ENCODE peak calls at places on chromosome 3, in ten cellular contexts. S is stomach, E is transverse colon, G is breast epithelium, I is K562, J is endothelial cell of umbilical vein, C is esophagus muscularis mucosa, Z is SK-N-SH, W is upper lobe of left lung, X is sigmoid colon. V is an unnamed sample. For H3K9me3, the result is how much of the 10 kb centered on the place peaks cover.

GRCh38 chr3:39096775-39097174 is 10.7 kb downstream of the GORASP1 start:
- DNase-seq in I (no peak), S (no peak), C (peak), W (no peak), Z (no peak), J (no peak), E (no peak), G (no peak), X (no peak), V (no peak)

GRCh38 chr3:110198717-110199587 is 861.6 kb upstream of the DPPA4 start:
- DNase-seq in I (no peak), X (no peak), J (no peak), Z (no peak), W (no peak), E (no peak), G (no peak), C (no peak), S (no peak), V (no peak)

GRCh38 chr3:52006017-52006819 is 10.5 kb upstream of the RPL29 start:
- DNase-seq in G (no peak), C (no peak), I (peak), E (no peak), W (no peak), S (no peak), X (no peak), J (no peak), Z (peak), V (no peak)

GRCh38 chr3:49790626-49791411 is 4.5 kb upstream of the IP6K1 start:
- DNase-seq in S (no peak), Z (peak), I (peak), G (no peak), C (no peak), W (no peak), E (no peak), X (peak), J (no peak), V (no peak)

GRCh38 chr3:18295171-18295920 is 129.8 kb downstream of the SATB1 start:
- DNase-seq in G (no peak), I (peak), E (peak), W (no peak), S (peak), J (no peak), X (no peak), C (no peak), Z (peak), V (no peak)

GRCh38 chr3:13500133-13500885 is 20.2 kb downstream of the HDAC11 start:
- DNase-seq in I (peak), J (no peak), Z (peak), E (no peak), W (no peak), X (no peak), G (no peak), S (no peak), C (no peak), V (no peak)

GRCh38 chr3:107367353-107367752 is 9.9 kb upstream of the CCDC54 start:
- DNase-seq in C (no peak), S (no peak), J (no peak), E (no peak), W (no peak), G (no peak), X (no peak), I (peak), Z (no peak), V (no peak)

GRCh38 chr3:99720985-99721632 is 82.7 kb downstream of the COL8A1 start:
- DNase-seq in E (peak), C (no peak), Z (no peak), S (no peak), X (no peak), I (no peak), G (no peak), W (no peak), J (peak), V (no peak)

GRCh38 chr3:45199837-45200648 is 26.0 kb downstream of the TMEM158 start:
- DNase-seq in G (no peak), E (peak), S (no peak), X (no peak), W (no peak), C (no peak), J (peak), Z (no peak), I (no peak), V (no peak)

GRCh38 chr3:141476033-141476432 is 10.8 kb upstream of the RASA2 start:
- DNase-seq in C (no peak), J (no peak), X (no peak), S (no peak), I (no peak), W (no peak), Z (no peak), G (no peak), E (peak), V (no peak)

GRCh38 chr3:61924991-61925390 is 363.6 kb downstream of the PTPRG start:
- DNase-seq in G (no peak), W (no peak), S (no peak), E (no peak), Z (no peak), J (no peak), I (no peak), X (no peak), C (peak), V (no peak)

GRCh38 chr3:124941729-124942128 is 7.2 kb upstream of the MUC13 start:
- DNase-seq in W (no peak), S (no peak), J (no peak), G (no peak), Z (no peak), C (no peak), I (no peak), X (no peak), E (no peak), V (no peak)

GRCh38 chr3:29701326-29701983 is 420.6 kb downstream of the RBMS3 start:
- DNase-seq in E (no peak), X (no peak), C (no peak), Z (no peak), W (peak), G (no peak), S (no peak), J (no peak), I (no peak), V (no peak)

GRCh38 chr3:43505351-43505750 is 116.5 kb downstream of the ANO10 start:
- DNase-seq in X (no peak), C (no peak), W (no peak), S (no peak), I (no peak), J (no peak), E (no peak), Z (no peak), G (no peak), V (no peak)

GRCh38 chr3:129277829-129278271 is 820 bp upstream of the HMCES start:
- DNase-seq in G (no peak), I (peak), E (peak), Z (peak), C (no peak), J (peak), X (no peak), W (no peak), S (no peak), V (no peak)

GRCh38 chr3:73774645-73775044 is 149.9 kb upstream of the PDZRN3 start:
- DNase-seq in S (no peak), X (no peak), J (no peak), G (no peak), E (no peak), Z (no peak), W (no peak), C (no peak), I (no peak), V (no peak)

GRCh38 chr3:64530434-64531049 is 157.3 kb downstream of the ADAMTS9 start:
- DNase-seq in G (peak), C (no peak), J (peak), E (peak), S (peak), Z (peak), X (peak), W (no peak), I (peak), V (no peak)

GRCh38 chr3:159616234-159616825 is 372.3 kb upstream of the IL12A start:
- DNase-seq in C (no peak), S (peak), X (no peak), W (no peak), E (peak), J (peak), Z (no peak), G (no peak), I (no peak), V (no peak)

GRCh38 chr3:136950583-136950982 is 7.2 kb upstream of the IL20RB start:
- DNase-seq in J (no peak), E (no peak), Z (no peak), C (no peak), W (no peak), I (no peak), S (no peak), G (no peak), X (no peak), V (no peak)

GRCh38 chr3:51539291-51539891 is 872 bp downstream of the RAD54L2 start:
- DNase-seq in J (peak), W (no peak), G (no peak), I (peak), X (no peak), C (no peak), E (peak), S (no peak), Z (peak), V (no peak)

GRCh38 chr3:154421067-154421466 is 8.9 kb downstream of the GPR149 start:
- DNase-seq in J (peak), W (no peak), G (no peak), X (no peak), I (peak), E (no peak), C (no peak), Z (no peak), S (no peak), V (no peak)

GRCh38 chr3:12940854-12941253 is 99.5 kb upstream of the RPL32 start:
- DNase-seq in C (no peak), G (no peak), J (no peak), W (peak), Z (no peak), E (no peak), X (no peak), S (no peak), I (no peak), V (no peak)

GRCh38 chr3:167184511-167184910 is 195.6 kb downstream of the ZBBX start:
- DNase-seq in X (no peak), S (no peak), I (no peak), J (no peak), C (no peak), E (no peak), W (no peak), G (no peak), Z (no peak), V (no peak)

GRCh38 chr3:162602619-162603018 is 1106.0 kb downstream of the OTOL1 start:
- DNase-seq in S (no peak), E (no peak), W (no peak), G (no peak), I (no peak), Z (no peak), C (no peak), J (no peak), X (no peak), V (no peak)

GRCh38 chr3:102207173-102207572 is 227.6 kb upstream of the ZPLD1 start:
- DNase-seq in G (no peak), C (peak), E (no peak), S (no peak), X (no peak), W (no peak), Z (no peak), J (no peak), I (no peak), V (no peak)

GRCh38 chr3:53815067-53815466 is 31.2 kb downstream of the CHDH start:
- DNase-seq in G (no peak), W (no peak), S (no peak), J (no peak), I (no peak), Z (no peak), E (no peak), X (no peak), C (no peak), V (no peak)

GRCh38 chr3:50342818-50343633 is 2.4 kb upstream of the RASSF1 start:
- DNase-seq in J (no peak), W (peak), I (no peak), S (no peak), C (no peak), Z (no peak), E (no peak), G (no peak), X (no peak), V (no peak)

GRCh38 chr3:131636266-131636775 is 133.6 kb upstream of the MRPL3 start:
- DNase-seq in X (no peak), J (no peak), G (no peak), C (no peak), W (no peak), I (no peak), E (no peak), Z (no peak), S (no peak), V (no peak)
- H3K27ac ChIP-seq in X (no peak), J (no peak), G (no peak), C (no peak), W (no peak), I (no peak), E (no peak), Z (no peak), S (no peak), V (no peak)

DNA sequence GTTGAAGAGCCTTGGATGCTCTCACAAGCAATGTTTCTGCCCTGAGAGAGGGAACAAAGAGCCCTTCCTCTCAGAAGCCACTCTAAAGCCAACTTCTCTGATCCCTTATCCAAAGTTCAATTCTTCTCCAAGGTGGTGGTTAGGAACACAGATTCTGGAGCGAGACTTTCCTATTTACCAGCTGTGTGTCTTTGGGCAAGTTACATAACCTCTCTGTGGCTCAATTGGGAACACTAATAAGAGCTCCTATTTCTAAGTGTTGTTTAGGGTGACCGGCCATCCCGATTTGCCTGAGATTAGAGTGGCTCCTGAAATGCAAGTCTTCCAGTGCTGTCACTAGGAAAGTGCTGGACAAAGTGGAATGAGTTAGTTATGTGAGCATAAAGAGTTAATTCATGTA is 108.8 kb upstream of the PTX3 start:
- DNase-seq in E (no peak), W (no peak), J (no peak), Z (no peak), C (no peak), X (no peak), I (no peak), G (no peak), S (no peak), V (no peak)
- TF ChIP-seq POLR2AphosphoS5 in E (no peak), W (no peak), J (no peak), Z (no peak), C (no peak), X (no peak), I (no peak), G (no peak), S (no peak), V (no peak)

GRCh38 chr3:185831195-185831594 is 6.4 kb upstream of the IGF2BP2 start:
- DNase-seq in J (no peak), Z (no peak), G (no peak), E (no peak), X (no peak), C (no peak), I (no peak), S (no peak), W (no peak), V (no peak)
- H3K9me3 ChIP-seq in J (under half), Z (under half), G (under half), E (under half), X (under half), C (under half), I (under half), S (under half), W (under half), V (under half)

GRCh38 chr3:71416868-71417267 is 166.7 kb downstream of the FOXP1 start:
- DNase-seq in G (no peak), E (no peak), Z (no peak), W (no peak), S (no peak), X (no peak), C (no peak), I (peak), J (no peak), V (no peak)
- H3K27ac ChIP-seq in G (no peak), E (no peak), Z (no peak), W (no peak), S (no peak), X (no peak), C (no peak), I (no peak), J (no peak), V (no peak)

DNA sequence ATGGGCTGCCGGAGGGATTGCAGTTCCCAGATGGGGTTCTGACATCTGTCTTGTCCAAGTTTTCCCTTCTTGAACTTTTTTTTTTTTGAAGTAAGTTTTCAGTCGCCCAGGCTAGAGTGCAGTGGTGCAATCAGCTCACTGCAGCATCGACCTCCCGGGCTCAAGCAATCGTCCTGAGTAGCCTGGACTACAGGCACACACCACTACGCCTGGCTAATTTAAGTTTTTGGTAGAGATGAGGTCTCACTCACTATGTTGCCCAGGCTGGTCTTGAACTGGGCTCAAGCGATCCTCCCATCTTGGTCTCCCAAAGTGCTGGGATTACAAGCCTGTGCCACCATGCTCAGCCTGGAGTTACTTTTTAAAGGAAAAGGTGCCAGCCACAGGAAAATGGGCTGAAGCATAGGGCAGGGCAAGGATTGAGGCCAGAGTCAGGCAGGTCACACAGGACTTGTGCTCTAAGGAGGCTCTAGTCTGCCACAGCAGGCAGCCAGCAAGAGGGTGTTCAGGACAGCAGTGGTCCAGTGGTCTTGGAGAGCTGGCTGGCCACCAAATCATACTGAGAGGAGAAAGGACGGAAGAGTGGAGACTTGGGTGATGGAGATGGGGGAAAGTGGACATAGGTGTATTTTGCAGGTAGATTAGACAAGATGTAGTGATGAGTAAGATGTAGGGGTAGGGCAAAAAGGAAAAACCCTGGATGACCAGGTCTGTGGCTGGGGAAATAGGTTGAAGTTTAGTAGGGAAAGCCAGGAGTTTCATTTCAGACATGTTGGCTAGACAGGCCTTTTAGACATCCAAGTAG is 6.0 kb upstream of the PODXL2 start:
- DNase-seq in Z (no peak), C (no peak), W (no peak), E (no peak), J (no peak), I (no peak), G (no peak), S (no peak), X (no peak), V (no peak)
- TF ChIP-seq POLR2AphosphoS5 in Z (no peak), C (no peak), W (no peak), E (no peak), J (no peak), I (no peak), G (no peak), S (no peak), X (no peak), V (no peak)

V was measured in vagina.